ENCODE peak calls at places on chromosomes 11 and 22, in six cellular contexts. K is MM.1S, F is body of pancreas, R is endothelial cell, E is mesothelial cell of epicardium, L is adrenal gland. S is an unnamed sample.
A peak's percentile ranks its signal among the peaks of the same experiment; 100 is the strongest.

GRCh38 chr11:12280838-12281565 is 96.4 kb upstream of the PARVA start:
- DNase-seq in R (no peak), L (no peak), K (no peak), E (no peak), F (no peak), S (no peak)

GRCh38 chr11:31987118-31988005 is 103.5 kb upstream of the RCN1 start:
- DNase-seq in F (no peak), R (peak; percentile 38), K (no peak), E (no peak), L (no peak), S (no peak)

GRCh38 chr22:36734171-36735058 is 30.9 kb upstream of the CACNG2 start:
- DNase-seq in L (peak; percentile 53), R (no peak), E (no peak), K (no peak), F (peak; percentile 82), S (no peak)

GRCh38 chr22:24550028-24550901 is 4.7 kb downstream of the GUCD1 start:
- DNase-seq in E (no peak), L (no peak), K (no peak), R (no peak), F (peak; percentile 48), S (no peak)

GRCh38 chr22:38878001-38878400 is 6.0 kb upstream of the CBX6 start:
- DNase-seq in K (no peak), R (no peak), F (no peak), L (no peak), E (no peak), S (no peak)

GRCh38 chr22:32340437-32340836 is 17.2 kb upstream of the RFPL3 start:
- DNase-seq in F (no peak), R (no peak), K (no peak), L (no peak), E (no peak), S (no peak)

GRCh38 chr11:90764691-90765090 is 541.8 kb upstream of the CHORDC1 start:
- DNase-seq in K (no peak), F (no peak), L (no peak), E (no peak), R (no peak), S (no peak)

GRCh38 chr11:18720811-18721575 is 5.0 kb downstream of the IGSF22 start:
- DNase-seq in E (peak; percentile 64), K (peak; percentile 84), R (peak; percentile 69), L (peak; percentile 65), F (peak; percentile 84), S (peak; percentile 71)

GRCh38 chr11:69959461-69959860 is 118.7 kb upstream of the ANO1 start:
- DNase-seq in E (no peak), L (no peak), K (no peak), R (no peak), F (no peak), S (no peak)

GRCh38 chr11:94417386-94417987 is 16.3 kb upstream of the GPR83 start:
- DNase-seq in K (peak; percentile 9), R (no peak), F (peak; percentile 9), E (no peak), L (no peak), S (no peak)

GRCh38 chr11:8025123-8025522 is 38.0 kb downstream of the EIF3F start:
- DNase-seq in F (no peak), R (no peak), K (no peak), E (no peak), L (no peak), S (no peak)

GRCh38 chr11:86947541-86947940 is 7.7 kb downstream of the FZD4 start:
- DNase-seq in E (no peak), R (no peak), L (no peak), K (no peak), F (no peak), S (no peak)

GRCh38 chr11:94766656-94767291 is 1.4 kb upstream of the AMOTL1 start:
- DNase-seq in E (no peak), L (no peak), F (no peak), K (no peak), R (no peak), S (no peak)

GRCh38 chr11:101441747-101442146 is 142.1 kb downstream of the TRPC6 start:
- DNase-seq in F (peak; percentile 94), E (no peak), R (no peak), K (no peak), L (peak; percentile 66), S (no peak)

GRCh38 chr22:17964647-17965046 is 59.7 kb downstream of the MICAL3 start:
- DNase-seq in E (no peak), L (no peak), F (no peak), R (no peak), K (peak; percentile 44), S (no peak)

GRCh38 chr22:35313311-35314121 is 13.8 kb downstream of the TOM1 start:
- DNase-seq in K (no peak), F (peak; percentile 64), R (no peak), E (no peak), L (peak; percentile 91), S (no peak)

GRCh38 chr22:30823015-30823370 is 128.3 kb downstream of the OSBP2 start:
- DNase-seq in K (no peak), E (no peak), R (peak; percentile 50), F (no peak), L (no peak), S (no peak)

GRCh38 chr11:35579557-35580396 is 38.5 kb upstream of the FJX1 start:
- DNase-seq in F (no peak), K (no peak), L (no peak), E (no peak), R (no peak), S (no peak)

GRCh38 chr22:37967637-37968451 is 14.3 kb downstream of the POLR2F start:
- DNase-seq in F (no peak), E (no peak), K (no peak), R (no peak), L (no peak), S (no peak)

GRCh38 chr11:128627666-128628342 is 40.4 kb upstream of the ETS1 start:
- DNase-seq in E (no peak), R (no peak), K (no peak), L (no peak), F (no peak), S (no peak)

GRCh38 chr22:47854226-47854625 is 1091.8 kb downstream of the TBC1D22A start:
- DNase-seq in L (no peak), E (no peak), R (no peak), K (no peak), F (no peak), S (no peak)

GRCh38 chr11:66052664-66052982 is 459 bp downstream of the SF3B2 start:
- DNase-seq in F (no peak), K (no peak), L (no peak), E (no peak), R (no peak), S (no peak)

GRCh38 chr11:19110290-19110689 is 6.7 kb upstream of the ZDHHC13 start:
- DNase-seq in K (no peak), L (peak; percentile 18), E (no peak), R (no peak), F (peak; percentile 65), S (no peak)

GRCh38 chr22:27194096-27194748 is 536.8 kb downstream of the MIAT start:
- DNase-seq in K (no peak), E (no peak), L (no peak), F (no peak), R (no peak), S (no peak)

GRCh38 chr11:9662273-9662672 is 1.6 kb upstream of the SWAP70 start:
- DNase-seq in E (no peak), F (peak; percentile 55), R (no peak), L (peak; percentile 44), K (no peak), S (no peak)

GRCh38 chr11:74033046-74033445 is 24.2 kb upstream of the UCP3 start:
- DNase-seq in E (no peak), F (no peak), K (no peak), L (no peak), R (no peak), S (no peak)

GRCh38 chr11:1516273-1517067 is 29.9 kb upstream of the MOB2 start:
- DNase-seq in F (no peak), K (no peak), L (no peak), E (no peak), R (no peak), S (no peak)

GRCh38 chr11:1517117-1518005 is 30.8 kb upstream of the MOB2 start:
- DNase-seq in K (no peak), E (no peak), R (no peak), F (no peak), L (no peak), S (no peak)

GRCh38 chr11:1514349-1515061 is 27.9 kb upstream of the MOB2 start:
- DNase-seq in K (no peak), E (no peak), F (no peak), R (no peak), L (no peak), S (no peak)

GRCh38 chr11:1513326-1514296 is 27.0 kb upstream of the MOB2 start:
- DNase-seq in R (no peak), K (no peak), L (no peak), F (no peak), E (no peak), S (no peak)

GRCh38 chr11:1515082-1516060 is 28.8 kb upstream of the MOB2 start:
- DNase-seq in K (peak; percentile 28), F (peak; percentile 79), R (peak; percentile 95), E (peak; percentile 74), L (peak; percentile 73), S (peak; percentile 80)
- TF ChIP-seq CTCF in K (peak; percentile 71), F (peak; percentile 95), R (peak; percentile 87), E (peak; percentile 97), L (peak; percentile 87), S (peak; percentile 73)

GRCh38 chr11:78432058-78432515 is 14.5 kb upstream of the GAB2 start:
- DNase-seq in K (peak; percentile 9), E (no peak), R (peak; percentile 46), F (no peak), L (peak; percentile 23), S (no peak)
- TF ChIP-seq CTCF in K (peak; percentile 45), E (peak; percentile 13), R (peak; percentile 61), F (peak; percentile 29), L (peak; percentile 39), S (peak; percentile 44)

DNA sequence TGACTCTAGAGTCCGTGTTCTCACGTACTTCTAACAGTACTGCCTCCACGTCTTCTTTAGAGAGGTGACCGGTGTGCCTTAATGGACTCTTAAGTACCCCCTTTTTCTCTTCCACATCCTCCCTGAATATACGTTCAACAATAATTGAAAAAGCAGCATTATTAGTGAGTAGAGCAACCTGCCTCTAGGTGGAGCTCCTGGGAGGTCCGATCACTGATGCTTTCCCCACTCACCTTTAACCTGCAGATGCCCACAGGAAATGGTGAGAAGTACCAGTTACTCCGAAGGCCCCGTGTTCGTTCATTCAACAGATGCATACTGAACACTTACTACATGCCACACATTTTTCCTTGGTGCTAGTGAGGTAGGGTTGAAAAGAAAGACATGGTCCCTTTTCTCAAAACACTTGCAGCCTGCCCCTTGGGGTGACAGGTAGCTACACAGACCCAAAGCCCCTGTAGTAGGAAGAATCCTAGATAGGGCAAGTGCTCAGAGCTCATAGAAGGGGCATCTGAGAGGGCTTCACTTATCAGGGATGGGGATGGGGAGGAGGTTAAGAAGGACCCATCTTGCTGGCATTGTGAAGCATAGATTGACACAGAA is 72.7 kb downstream of the FEZ1 start:
- DNase-seq in E (no peak), R (no peak), K (peak; percentile 63), F (no peak), L (no peak), S (no peak)
- TF ChIP-seq CTCF in E (no peak), R (peak; percentile 27), K (peak; percentile 72), F (no peak), L (no peak), S (peak; percentile 28)

DNA sequence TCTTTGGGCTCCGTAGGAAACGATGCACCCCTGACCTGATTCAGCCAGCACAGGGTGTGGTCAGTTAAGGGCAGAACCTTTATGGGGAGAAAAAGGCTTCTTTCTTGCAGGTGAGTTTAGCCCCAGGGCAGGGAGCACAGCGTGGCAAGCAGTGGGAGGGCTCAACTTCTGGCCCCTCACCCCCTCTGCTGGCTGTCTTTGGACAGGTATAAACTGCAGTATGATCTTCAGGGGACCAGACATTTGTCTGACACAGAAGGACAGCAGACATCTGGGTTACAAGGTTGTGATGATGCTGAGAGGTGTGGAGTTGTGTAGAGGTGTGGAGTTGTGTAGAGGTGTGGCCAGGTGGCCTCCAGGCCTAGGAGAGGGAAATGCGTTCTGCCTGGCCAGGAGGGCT is 324.0 kb upstream of the PLET1 start:
- DNase-seq in R (peak; percentile 44), K (peak; percentile 28), E (no peak), F (no peak), L (no peak), S (no peak)
- TF ChIP-seq CTCF in R (peak; percentile 27), K (peak; percentile 35), E (no peak), F (no peak), L (no peak), S (peak; percentile 32)